ENCODE peak calls at places on chromosome 1, in seven cellular contexts. One of them, this sample, is unnamed.

GRCh38 chr1:110630770-110631663 is 24.9 kb upstream of the KCNA2 start:
- DNase-seq in NB4: peak; percentile 63
- DNase-seq in anterior cingulate cortex: peak; percentile 50
- DNase-seq in fibroblast of pulmonary artery: peak; percentile 69
- DNase-seq in activated naive CD4-positive, alpha-beta T cell treated with anti-CD3 and anti-CD28 coated beads, Interleukin-2, amount 10 ng/mL, durations not matched to agents 7 days and 5 days: peak; percentile 91
- DNase-seq in NT2/D1: peak; percentile 70
- DNase-seq in breast epithelium: peak; percentile 41
- DNase-seq in this sample: peak; percentile 58

GRCh38 chr1:214447557-214447871 is 103.9 kb downstream of the PTPN14 start:
- DNase-seq in NB4: no peak
- DNase-seq in anterior cingulate cortex: no peak
- DNase-seq in fibroblast of pulmonary artery: no peak
- DNase-seq in activated naive CD4-positive, alpha-beta T cell treated with anti-CD3 and anti-CD28 coated beads, Interleukin-2, amount 10 ng/mL, durations not matched to agents 7 days and 5 days: no peak
- DNase-seq in NT2/D1: no peak
- DNase-seq in breast epithelium: no peak
- DNase-seq in this sample: no peak

GRCh38 chr1:185490924-185491323 is 173.9 kb upstream of the IVNS1ABP start:
- DNase-seq in NB4: no peak
- DNase-seq in anterior cingulate cortex: no peak
- DNase-seq in fibroblast of pulmonary artery: no peak
- DNase-seq in activated naive CD4-positive, alpha-beta T cell treated with anti-CD3 and anti-CD28 coated beads, Interleukin-2, amount 10 ng/mL, durations not matched to agents 7 days and 5 days: no peak
- DNase-seq in NT2/D1: no peak
- DNase-seq in breast epithelium: no peak
- DNase-seq in this sample: no peak

GRCh38 chr1:2342384-2343022 is 48.9 kb downstream of the MORN1 start:
- DNase-seq in NB4: no peak
- DNase-seq in anterior cingulate cortex: no peak
- DNase-seq in fibroblast of pulmonary artery: no peak
- DNase-seq in activated naive CD4-positive, alpha-beta T cell treated with anti-CD3 and anti-CD28 coated beads, Interleukin-2, amount 10 ng/mL, durations not matched to agents 7 days and 5 days: no peak
- DNase-seq in NT2/D1: no peak
- DNase-seq in breast epithelium: no peak
- DNase-seq in this sample: no peak

GRCh38 chr1:209645574-209646452 is 6.4 kb downstream of the LAMB3 start:
- DNase-seq in NB4: no peak
- DNase-seq in anterior cingulate cortex: no peak
- DNase-seq in fibroblast of pulmonary artery: no peak
- DNase-seq in activated naive CD4-positive, alpha-beta T cell treated with anti-CD3 and anti-CD28 coated beads, Interleukin-2, amount 10 ng/mL, durations not matched to agents 7 days and 5 days: no peak
- DNase-seq in NT2/D1: no peak
- DNase-seq in breast epithelium: no peak
- DNase-seq in this sample: no peak

GRCh38 chr1:207309775-207310273 is 11.7 kb upstream of the CD55 start:
- DNase-seq in NB4: peak; percentile 81
- DNase-seq in anterior cingulate cortex: no peak
- DNase-seq in fibroblast of pulmonary artery: peak; percentile 80
- DNase-seq in activated naive CD4-positive, alpha-beta T cell treated with anti-CD3 and anti-CD28 coated beads, Interleukin-2, amount 10 ng/mL, durations not matched to agents 7 days and 5 days: no peak
- DNase-seq in NT2/D1: no peak
- DNase-seq in breast epithelium: peak; percentile 42
- DNase-seq in this sample: peak; percentile 61

GRCh38 chr1:32291145-32291707 is 657 bp upstream of the HDAC1 start:
- DNase-seq in NB4: peak; percentile 24
- DNase-seq in anterior cingulate cortex: no peak
- DNase-seq in fibroblast of pulmonary artery: peak; percentile 51
- DNase-seq in activated naive CD4-positive, alpha-beta T cell treated with anti-CD3 and anti-CD28 coated beads, Interleukin-2, amount 10 ng/mL, durations not matched to agents 7 days and 5 days: no peak
- DNase-seq in NT2/D1: no peak
- DNase-seq in breast epithelium: no peak
- DNase-seq in this sample: no peak

GRCh38 chr1:1703796-1704195 is 11.2 kb upstream of the SLC35E2B start:
- DNase-seq in NB4: no peak
- DNase-seq in anterior cingulate cortex: no peak
- DNase-seq in fibroblast of pulmonary artery: no peak
- DNase-seq in activated naive CD4-positive, alpha-beta T cell treated with anti-CD3 and anti-CD28 coated beads, Interleukin-2, amount 10 ng/mL, durations not matched to agents 7 days and 5 days: no peak
- DNase-seq in NT2/D1: no peak
- DNase-seq in breast epithelium: no peak
- DNase-seq in this sample: no peak

GRCh38 chr1:8323706-8324105 is 5.8 kb downstream of the SLC45A1 start:
- DNase-seq in NB4: peak; percentile 54
- DNase-seq in anterior cingulate cortex: no peak
- DNase-seq in fibroblast of pulmonary artery: no peak
- DNase-seq in activated naive CD4-positive, alpha-beta T cell treated with anti-CD3 and anti-CD28 coated beads, Interleukin-2, amount 10 ng/mL, durations not matched to agents 7 days and 5 days: no peak
- DNase-seq in NT2/D1: no peak
- DNase-seq in breast epithelium: no peak
- DNase-seq in this sample: no peak

GRCh38 chr1:43171876-43172531 is at the start of the genes CFAP57 and EBNA1BP2:
- DNase-seq in NB4: peak; percentile 93
- DNase-seq in anterior cingulate cortex: peak; percentile 98
- DNase-seq in fibroblast of pulmonary artery: peak; percentile 96
- DNase-seq in activated naive CD4-positive, alpha-beta T cell treated with anti-CD3 and anti-CD28 coated beads, Interleukin-2, amount 10 ng/mL, durations not matched to agents 7 days and 5 days: peak; percentile 95
- DNase-seq in NT2/D1: peak; percentile 94
- DNase-seq in breast epithelium: peak; percentile 91
- DNase-seq in this sample: peak; percentile 82

GRCh38 chr1:168320805-168321577 is 40.3 kb downstream of the TBX19 start:
- DNase-seq in NB4: no peak
- DNase-seq in anterior cingulate cortex: no peak
- DNase-seq in fibroblast of pulmonary artery: peak; percentile 93
- DNase-seq in activated naive CD4-positive, alpha-beta T cell treated with anti-CD3 and anti-CD28 coated beads, Interleukin-2, amount 10 ng/mL, durations not matched to agents 7 days and 5 days: no peak
- DNase-seq in NT2/D1: peak; percentile 55
- DNase-seq in breast epithelium: no peak
- DNase-seq in this sample: no peak